ENCODE peak calls at places on chromosomes 13 and 19, in four cellular contexts. T, I, Q and V are unnamed samples.
A peak's percentile ranks its signal among the peaks of the same experiment; 100 is the strongest.

GRCh38 chr19:6196361-6196760 is 60.9 kb downstream of the ACSBG2 start:
- DNase-seq in I (peak; percentile 57), T (no peak), Q (no peak), V (no peak)

GRCh38 chr19:1619703-1620102 is 14.4 kb upstream of the UQCR11 start:
- DNase-seq in T (no peak), I (no peak), Q (no peak), V (no peak)

GRCh38 chr13:87557788-87558187 is 113.4 kb upstream of the SLITRK5 start:
- DNase-seq in Q (no peak), T (no peak), I (no peak), V (no peak)

GRCh38 chr13:98622926-98623325 is 46.0 kb upstream of the STK24 start:
- DNase-seq in I (no peak), T (no peak), Q (no peak), V (no peak)

GRCh38 chr13:73708393-73708985 is 425.7 kb downstream of the KLF12 start:
- DNase-seq in I (no peak), T (no peak), Q (peak; percentile 66), V (peak; percentile 36)

GRCh38 chr13:74438911-74439310 is 304.7 kb upstream of the KLF12 start:
- DNase-seq in T (no peak), I (no peak), Q (no peak), V (no peak)

GRCh38 chr19:16406356-16406755 is 65.4 kb downstream of the EPS15L1 start:
- DNase-seq in Q (no peak), I (no peak), T (no peak), V (no peak)

GRCh38 chr13:106143930-106144709 is 391.3 kb downstream of the EFNB2 start:
- DNase-seq in T (no peak), I (no peak), Q (no peak), V (no peak)

GRCh38 chr19:40685016-40685526 is 5.4 kb downstream of the NUMBL start:
- DNase-seq in Q (no peak), I (no peak), T (no peak), V (no peak)

GRCh38 chr19:46115396-46116109 is 8.9 kb downstream of the IGFL3 start:
- DNase-seq in I (no peak), T (no peak), Q (no peak), V (peak; percentile 58)

GRCh38 chr13:75637101-75637774 is 1.1 kb downstream of the LMO7 start:
- DNase-seq in Q (no peak), T (no peak), I (no peak), V (no peak)

GRCh38 chr13:20353973-20354372 is 121.9 kb upstream of the GJB6 start:
- DNase-seq in T (no peak), I (no peak), Q (no peak), V (peak; percentile 36)

GRCh38 chr13:84315527-84315926 is 433.3 kb upstream of the SLITRK1 start:
- DNase-seq in I (no peak), T (no peak), Q (no peak), V (no peak)

GRCh38 chr19:38270587-38271167 is 6.3 kb downstream of the SPINT2 start:
- DNase-seq in T (no peak), I (no peak), Q (no peak), V (no peak)

GRCh38 chr13:46197299-46197975 is 14.3 kb upstream of the LRRC63 start:
- DNase-seq in I (no peak), T (no peak), Q (no peak), V (peak; percentile 10)

GRCh38 chr19:1814833-1815604 is 2.9 kb upstream of the ATP8B3 start:
- DNase-seq in T (no peak), Q (no peak), I (no peak), V (no peak)

GRCh38 chr13:53788286-53788685 is 759.7 kb downstream of the OLFM4 start:
- DNase-seq in T (no peak), Q (no peak), I (no peak), V (no peak)

GRCh38 chr19:722553-723101 is 13.9 kb downstream of the PALM start:
- DNase-seq in Q (no peak), I (no peak), T (peak; percentile 82), V (no peak)

GRCh38 chr19:35063940-35064818 is 22.7 kb downstream of the HPN start:
- DNase-seq in I (no peak), Q (no peak), T (no peak), V (peak; percentile 69)

GRCh38 chr19:10748924-10749434 is 31.1 kb downstream of the DNM2 start:
- DNase-seq in I (no peak), Q (peak; percentile 44), T (peak; percentile 76), V (no peak)

GRCh38 chr13:98476106-98476505 is 100.8 kb downstream of the STK24 start:
- DNase-seq in I (peak; percentile 82), Q (no peak), T (no peak), V (no peak)